ENCODE peak calls at places on chromosome 15, in four cellular contexts. T is right atrium auricular region, Y is fibroblast of lung, U is astrocyte. W is an unnamed sample. For H3K36me3, the result is how much of the 10 kb centered on the place peaks cover.

GRCh38 chr15:45394681-45395080 is 16.3 kb upstream of the GATM start:
- DNase-seq in U (no peak), T (no peak), Y (no peak), W (no peak)

GRCh38 chr15:89098281-89098680 is 10.0 kb downstream of the ABHD2 start:
- DNase-seq in U (no peak), Y (no peak), T (no peak), W (no peak)

GRCh38 chr15:26676115-26676514 is 96.8 kb downstream of the GABRB3 start:
- DNase-seq in T (no peak), Y (no peak), U (no peak), W (no peak)

GRCh38 chr15:52103217-52104207 is 9.1 kb downstream of the BCL2L10 start:
- DNase-seq in U (peak), T (peak), Y (peak), W (no peak)

GRCh38 chr15:74156018-74156417 is 17.5 kb upstream of the ISLR start:
- DNase-seq in Y (no peak), T (no peak), U (no peak), W (no peak)

GRCh38 chr15:90097475-90097874 is 4.8 kb downstream of the IDH2 start:
- DNase-seq in T (no peak), U (no peak), Y (no peak), W (no peak)

GRCh38 chr15:58952751-58953150 is 19.3 kb upstream of the SLTM start:
- DNase-seq in Y (peak), T (no peak), U (peak), W (no peak)

GRCh38 chr15:48851956-48852355 is 26.0 kb upstream of the EID1 start:
- DNase-seq in Y (no peak), U (no peak), T (no peak), W (no peak)

GRCh38 chr15:45288947-45289346 is 36.9 kb downstream of the SLC28A2 start:
- DNase-seq in T (no peak), Y (no peak), U (no peak), W (no peak)

GRCh38 chr15:29289179-29289578 is 19.6 kb upstream of the NSMCE3 start:
- DNase-seq in Y (no peak), U (no peak), T (no peak), W (no peak)

GRCh38 chr15:101707983-101708382 is 16.3 kb downstream of the TARS3 start:
- DNase-seq in U (no peak), Y (no peak), T (no peak), W (no peak)

GRCh38 chr15:36958611-36959010 is 141.7 kb downstream of the MEIS2 start:
- DNase-seq in U (peak), Y (peak), T (no peak), W (no peak)

GRCh38 chr15:100878601-100879000 is 1.0 kb upstream of the ALDH1A3 start:
- DNase-seq in T (no peak), Y (no peak), U (no peak), W (no peak)

GRCh38 chr15:38886315-38887163 is 321.9 kb upstream of the RASGRP1 start:
- DNase-seq in U (peak), Y (peak), T (no peak), W (no peak)

GRCh38 chr15:49179433-49180190 is 9.6 kb downstream of the GALK2 start:
- DNase-seq in U (no peak), Y (no peak), T (no peak), W (no peak)

GRCh38 chr15:47514251-47514652 is 203.1 kb upstream of the SEMA6D start:
- DNase-seq in U (peak), T (no peak), Y (peak), W (no peak)

GRCh38 chr15:58748787-58749531 is 548 bp downstream of the ADAM10 start:
- DNase-seq in T (peak), Y (peak), U (no peak), W (peak)

GRCh38 chr15:91445701-91446100 is 345.6 kb downstream of the SV2B start:
- DNase-seq in T (no peak), U (no peak), Y (peak), W (no peak)

GRCh38 chr15:44296625-44297524 is 8.4 kb downstream of the GOLM2 start:
- DNase-seq in U (peak), Y (peak), T (no peak), W (no peak)

GRCh38 chr15:33453761-33454160 is 143.0 kb downstream of the RYR3 start:
- DNase-seq in U (no peak), Y (no peak), T (no peak), W (no peak)

GRCh38 chr15:83206387-83206970 is 1.1 kb downstream of the HDGFL3 start:
- DNase-seq in U (no peak), T (no peak), Y (peak), W (peak)

GRCh38 chr15:96402403-96402802 is 71.9 kb downstream of the NR2F2 start:
- DNase-seq in U (no peak), T (no peak), Y (no peak), W (no peak)

GRCh38 chr15:20345401-20345958 is 196.1 kb downstream of the GOLGA6L6 start:
- DNase-seq in Y (no peak), U (no peak), T (no peak), W (peak)

GRCh38 chr15:88609344-88609743 is 11.8 kb upstream of the AEN start:
- DNase-seq in Y (no peak), U (no peak), T (no peak), W (no peak)

GRCh38 chr15:40325188-40325587 is 1.7 kb downstream of the INAFM2 start:
- DNase-seq in U (no peak), T (no peak), Y (no peak), W (no peak)
- H3K36me3 ChIP-seq in U (under half), T (under half), Y (under half), W (under half)

GRCh38 chr15:63531586-63531985 is 27.2 kb downstream of the USP3 start:
- DNase-seq in U (no peak), Y (no peak), T (no peak), W (no peak)
- TF ChIP-seq CTCF in U (no peak), Y (no peak), T (no peak), W (no peak)

DNA sequence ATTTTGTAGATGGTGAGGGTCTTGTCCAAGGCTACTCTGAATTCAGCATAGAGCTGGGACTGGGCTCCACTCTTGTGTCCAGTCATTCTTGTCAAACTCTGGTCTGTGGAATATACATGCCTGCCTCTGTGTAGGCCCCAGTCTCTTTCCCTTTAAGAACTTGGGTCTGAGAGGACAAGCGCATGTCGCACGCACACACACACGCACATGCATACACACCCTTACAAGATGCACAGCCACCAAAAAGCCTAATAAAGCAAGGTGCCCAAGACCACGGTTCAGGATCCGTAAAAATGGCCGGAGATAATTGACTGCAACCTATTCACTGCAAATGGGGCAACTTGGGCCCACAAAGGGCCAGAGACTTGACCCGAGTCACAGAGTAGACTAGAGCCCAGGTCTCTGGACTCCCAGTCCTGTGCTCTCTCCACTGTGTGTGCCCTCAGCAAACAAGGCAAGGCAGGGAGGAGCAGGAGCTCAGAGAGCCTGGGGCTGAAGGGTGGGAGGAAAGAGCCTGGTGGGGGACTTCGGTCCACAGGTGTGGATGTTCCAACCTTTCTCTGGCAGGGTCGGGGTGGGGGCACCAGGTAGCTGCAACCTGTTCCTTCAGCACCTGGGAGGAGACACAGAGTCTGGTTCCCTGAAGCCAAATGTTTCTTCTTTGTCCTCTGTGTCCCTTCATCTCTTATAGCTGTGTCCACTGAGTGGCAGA is 914 bp upstream of the PAQR5 start:
- DNase-seq in Y (no peak), U (no peak), T (no peak), W (no peak)
- H3K4me3 ChIP-seq in Y (no peak), U (no peak), T (no peak), W (no peak)

GRCh38 chr15:66740802-66741201 is 38.8 kb downstream of the SMAD6 start:
- DNase-seq in T (no peak), U (no peak), Y (no peak), W (no peak)
- H3K36me3 ChIP-seq in T (under half), U (under half), Y (under half), W (under half)

DNA sequence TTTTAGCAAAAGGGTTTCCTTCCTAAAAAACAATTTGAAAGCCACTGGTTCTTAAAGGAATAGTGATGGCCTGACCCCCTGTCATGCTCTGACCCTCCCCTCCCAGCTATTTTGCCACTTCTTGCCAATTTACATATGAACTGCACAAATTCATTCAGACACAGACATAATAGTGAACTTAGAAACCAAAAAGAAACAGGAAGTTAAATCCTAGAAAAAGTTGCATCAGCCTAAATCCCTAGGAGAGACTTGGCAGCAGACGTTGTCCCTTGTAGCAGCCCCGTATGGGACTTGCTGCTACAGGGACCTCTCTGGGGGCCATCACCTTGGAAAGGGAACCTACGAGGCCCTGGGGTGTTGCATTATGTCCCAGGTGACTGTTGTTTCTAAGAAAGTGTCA is 14.3 kb upstream of the PDE8A start:
- DNase-seq in Y (no peak), T (no peak), U (no peak), W (no peak)
- TF ChIP-seq CTCF in Y (no peak), T (no peak), U (no peak), W (no peak)

GRCh38 chr15:72237286-72238224 is 6.6 kb upstream of the PKM start:
- DNase-seq in T (peak), U (peak), Y (peak), W (no peak)
- H3K4me3 ChIP-seq in T (peak), U (peak), Y (peak), W (no peak)

GRCh38 chr15:98581715-98582114 is 66.6 kb upstream of the IGF1R start:
- DNase-seq in Y (no peak), T (no peak), U (no peak), W (no peak)
- H3K36me3 ChIP-seq in Y (under half), T (under half), U (under half), W (under half)

W was measured in WERI-Rb-1.